ENCODE peak calls at places on chromosomes 12 and 14, in four cellular contexts. T is heart right ventricle, X is pancreas, S is uterus. G is an unnamed sample. For H3K27me3, the result is how much of the 10 kb centered on the place peaks cover.

GRCh38 chr14:55386037-55386798 is 25.4 kb downstream of the ATG14 start:
- DNase-seq in S (no peak), T (no peak), X (no peak), G (no peak)

GRCh38 chr12:121590476-121591143 is 9.8 kb upstream of the KDM2B start:
- DNase-seq in S (peak), T (no peak), X (no peak), G (no peak)

GRCh38 chr12:109820921-109821381 is 12.2 kb downstream of the TRPV4 start:
- DNase-seq in T (no peak), X (no peak), S (no peak), G (no peak)

GRCh38 chr14:56807586-56808168 is 2.6 kb downstream of the OTX2 start:
- DNase-seq in S (no peak), T (no peak), X (no peak), G (no peak)

GRCh38 chr14:98878278-98878677 is 393.7 kb downstream of the BCL11B start:
- DNase-seq in S (no peak), X (no peak), T (no peak), G (no peak)

GRCh38 chr14:61111145-61112130 is 130.4 kb downstream of the SLC38A6 start:
- DNase-seq in X (no peak), S (no peak), T (no peak), G (no peak)

GRCh38 chr12:109925185-109925835 is 25.2 kb downstream of the TCHP start:
- DNase-seq in S (no peak), X (no peak), T (no peak), G (no peak)

GRCh38 chr14:31090872-31091764 is 64.9 kb upstream of the STRN3 start:
- DNase-seq in T (no peak), S (peak), X (no peak), G (no peak)

GRCh38 chr12:6958609-6959375 is 7.6 kb downstream of the PTPN6 start:
- DNase-seq in X (peak), S (no peak), T (no peak), G (peak)

GRCh38 chr12:108576660-108577234 is 14.4 kb downstream of the ISCU start:
- DNase-seq in S (peak), T (no peak), X (no peak), G (no peak)

GRCh38 chr14:73728106-73729014 is 14.2 kb upstream of the PNMA1 start:
- DNase-seq in X (peak), S (peak), T (peak), G (peak)
- H3K27ac ChIP-seq in X (no peak), S (peak), T (peak), G (peak)

DNA sequence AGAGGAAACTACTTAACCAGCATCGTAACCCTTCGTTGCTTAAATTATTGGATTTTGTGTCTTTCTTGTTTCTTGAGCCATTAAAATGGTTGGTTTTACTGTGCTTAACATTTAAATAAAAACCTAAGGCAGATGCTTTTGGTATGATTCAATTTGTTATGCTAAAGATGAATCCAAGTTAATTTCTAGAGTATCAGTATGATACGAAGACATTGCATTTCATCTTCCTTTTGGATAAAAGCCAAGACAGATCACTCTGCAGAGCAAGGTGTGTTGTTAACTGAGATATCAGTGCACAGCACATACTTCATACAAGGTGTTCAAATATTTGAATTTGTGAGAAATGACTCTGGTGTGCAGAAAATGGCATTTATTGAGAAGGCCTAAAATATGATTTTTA is 480.5 kb downstream of the PCNX1 start:
- DNase-seq in S (no peak), T (no peak), X (no peak), G (no peak)
- H3K27me3 ChIP-seq in S (under half), T (under half), X (under half), G (under half)

DNA sequence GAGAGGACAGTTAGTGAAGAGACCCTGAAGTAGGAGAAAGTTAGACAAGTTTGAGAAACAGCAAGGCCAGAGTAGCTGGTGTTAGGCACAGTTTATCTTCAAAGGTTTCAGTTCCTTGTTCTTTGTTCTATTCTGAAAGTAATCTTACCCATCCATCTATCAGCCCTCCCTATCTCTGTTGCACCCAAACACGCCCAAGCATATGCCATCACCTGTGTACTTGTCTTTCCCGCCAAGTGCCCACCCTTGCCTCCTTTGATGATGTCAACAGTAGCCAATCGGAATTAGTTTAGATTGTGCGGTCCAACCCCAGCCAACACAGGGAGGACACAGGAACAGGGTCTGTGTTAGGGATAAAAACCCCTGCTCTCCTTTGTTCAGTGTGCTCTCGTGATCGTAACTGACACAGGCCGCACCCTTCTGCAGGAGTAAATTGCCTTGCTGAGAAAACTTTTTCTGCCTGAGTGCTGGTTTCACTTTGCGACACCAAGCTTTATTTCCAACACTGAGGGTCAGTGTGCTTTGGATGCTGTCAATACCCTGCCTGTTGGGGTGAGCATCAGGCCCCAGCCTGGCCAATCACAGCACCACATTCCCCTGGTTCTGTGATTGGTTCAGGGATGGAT is 4.7 kb upstream of the TMEM229B start:
- DNase-seq in S (no peak), X (no peak), T (no peak), G (no peak)
- H3K27ac ChIP-seq in S (no peak), X (no peak), T (no peak), G (no peak)

DNA sequence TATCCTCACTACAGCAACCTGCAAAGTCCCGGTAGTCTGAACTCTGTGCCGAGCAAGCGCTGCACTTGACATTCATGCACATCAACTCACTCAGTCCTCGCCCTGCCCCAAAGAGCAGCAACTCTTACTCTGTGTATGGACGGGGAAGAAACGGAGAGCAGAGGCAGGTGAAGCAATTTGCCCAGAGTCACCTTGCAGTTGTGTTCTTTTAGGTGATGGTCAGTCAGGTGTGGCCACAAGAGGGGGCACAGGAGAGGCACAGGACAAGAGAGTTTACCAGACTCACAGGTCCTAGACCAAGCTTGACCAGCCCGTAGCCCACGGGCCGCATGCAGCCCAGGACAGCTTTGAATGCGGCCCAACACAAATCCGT is 39.1 kb downstream of the TSPAN11 start:
- DNase-seq in S (no peak), T (no peak), X (no peak), G (no peak)
- H3K27me3 ChIP-seq in S (under half), T (under half), X (under half), G (under half)

DNA sequence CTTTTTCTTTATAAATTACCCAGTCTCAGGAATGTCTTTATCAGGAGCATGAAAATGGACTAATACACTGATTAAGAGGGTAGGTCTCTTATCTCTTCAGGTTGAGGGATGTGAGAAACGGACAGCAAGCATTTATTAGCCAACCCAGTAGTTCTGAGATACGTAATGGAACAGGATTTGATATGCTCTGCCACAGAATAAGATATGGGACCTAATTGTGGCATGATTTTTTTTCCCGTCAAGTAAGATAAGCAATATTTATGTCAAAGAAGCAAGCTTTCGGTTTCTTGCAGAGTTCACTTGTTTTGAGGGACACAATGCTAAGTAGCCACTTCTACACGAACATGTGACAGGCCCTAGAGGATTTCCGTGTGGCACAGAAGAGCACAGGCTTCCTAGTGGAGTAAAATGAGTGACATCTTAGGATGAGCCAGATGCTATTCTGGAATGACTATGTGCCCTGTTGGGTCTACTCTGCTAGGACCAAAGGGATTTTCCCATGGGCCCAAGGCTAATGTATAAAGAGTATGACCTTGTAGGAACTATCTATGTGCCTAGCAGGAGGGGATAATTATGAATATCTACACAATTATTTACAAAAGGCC is 57.9 kb downstream of the SLC38A1 start:
- DNase-seq in S (no peak), T (no peak), X (no peak), G (no peak)
- H3K27ac ChIP-seq in S (peak), T (no peak), X (peak), G (no peak)

DNA sequence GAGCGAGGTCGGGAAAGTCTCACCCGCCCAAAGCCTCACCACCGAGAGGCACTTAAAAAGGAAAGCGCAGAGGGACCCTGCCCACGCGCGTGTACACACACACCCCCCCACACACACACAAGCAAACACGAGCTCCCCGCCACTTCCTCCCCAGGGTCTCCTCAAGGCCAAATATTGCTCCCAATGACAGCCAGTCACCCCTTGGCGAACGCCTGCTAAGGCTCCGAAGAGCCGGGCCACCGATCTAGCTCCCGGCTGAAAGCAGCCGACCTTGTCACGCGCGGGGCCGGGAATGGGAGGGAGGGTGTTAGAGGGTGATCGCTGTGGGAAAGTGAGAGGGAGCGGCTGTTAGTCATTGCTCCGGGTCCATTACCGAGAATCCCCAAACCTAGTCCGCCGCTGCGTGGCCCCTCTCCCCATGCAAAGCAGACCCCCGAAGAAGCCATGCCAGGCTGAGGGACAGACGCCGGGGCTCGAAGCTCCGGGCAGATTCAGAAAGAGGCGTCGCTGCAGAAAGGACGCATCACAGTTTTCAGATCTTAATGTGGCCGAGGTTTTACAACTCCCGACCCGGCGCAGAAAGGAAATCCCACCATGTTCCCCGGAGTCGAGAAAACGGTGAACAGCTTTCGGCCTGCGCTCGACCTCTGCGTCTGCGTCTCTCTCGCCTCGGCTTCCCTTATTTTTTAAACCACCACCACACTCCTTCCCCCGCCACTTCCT is 2.6 kb downstream of the BMP4 start:
- DNase-seq in X (peak), S (peak), T (peak), G (peak)
- H3K27me3 ChIP-seq in X (under half), S (under half), T (under half), G (under half)

DNA sequence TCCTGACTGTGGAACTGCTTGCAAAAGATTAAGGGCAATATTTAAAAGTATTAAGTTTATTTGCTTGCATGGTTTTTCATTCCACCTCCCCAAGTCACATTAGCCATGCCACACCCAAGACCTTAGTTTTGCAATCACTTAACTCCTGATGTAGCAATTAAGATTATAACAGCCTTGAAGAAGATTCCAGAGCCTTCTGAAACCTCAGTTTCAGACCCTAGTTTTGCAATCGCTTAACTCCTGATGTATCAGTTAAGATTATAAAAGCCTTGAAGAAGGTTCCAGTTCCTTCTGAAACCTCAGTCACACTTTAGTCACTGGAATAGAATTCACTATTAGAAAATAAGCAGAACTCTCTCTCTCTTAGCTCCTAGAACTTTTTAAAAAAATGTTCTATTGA is 42.7 kb upstream of the DCN start:
- DNase-seq in T (no peak), S (no peak), X (no peak), G (no peak)
- H3K27ac ChIP-seq in T (no peak), S (peak), X (no peak), G (no peak)

DNA sequence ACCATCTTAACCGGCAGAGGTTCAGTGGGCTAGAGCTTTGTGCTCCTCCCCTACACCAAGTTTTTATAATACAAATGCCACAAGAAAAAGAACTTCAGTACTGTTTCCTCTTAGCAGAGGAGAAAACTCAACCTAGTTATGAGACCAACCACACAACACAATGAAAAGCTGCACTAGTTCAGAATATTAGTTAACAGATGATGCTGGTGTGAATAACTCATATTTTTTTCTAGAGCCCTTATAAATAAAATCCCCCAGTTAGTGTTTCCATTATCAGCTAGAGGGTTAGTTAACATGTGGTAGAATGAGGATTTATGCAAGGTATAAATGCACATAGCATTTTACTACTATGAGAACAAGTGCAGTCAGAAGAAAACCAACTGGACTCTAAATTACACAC is 61.9 kb upstream of the AMN1 start:
- DNase-seq in X (no peak), T (no peak), S (no peak), G (no peak)
- H3K27me3 ChIP-seq in X (under half), T (under half), S (under half), G (under half)

GRCh38 chr14:37586783-37587428 is 8.1 kb downstream of the FOXA1 start:
- DNase-seq in X (no peak), S (no peak), T (no peak), G (no peak)
- H3K27ac ChIP-seq in X (no peak), S (no peak), T (no peak), G (no peak)